ENCODE peak calls at places on chromosomes 6 and 20, in five cellular contexts. X is cardiac muscle cell; D is PC-3; O is fibroblast of pulmonary artery; A is CD8-positive, alpha-beta T cell. L is an unnamed sample.

GRCh38 chr6:140566706-140567330 is 1192.4 kb upstream of the CITED2 start:
- DNase-seq in O (peak; percentile 68), X (peak; percentile 71), D (peak; percentile 22), A (no peak), L (peak; percentile 75)

GRCh38 chr6:155291291-155291690 is 23.0 kb downstream of the TFB1M start:
- DNase-seq in A (no peak), O (no peak), X (no peak), D (no peak), L (no peak)

GRCh38 chr6:85464722-85465150 is 14.9 kb downstream of the NT5E start:
- DNase-seq in X (peak; percentile 57), D (peak; percentile 96), A (no peak), O (peak; percentile 90), L (peak; percentile 96)

GRCh38 chr6:156107514-156108150 is 652.0 kb upstream of the NOX3 start:
- DNase-seq in A (no peak), D (no peak), O (no peak), X (no peak), L (no peak)

GRCh38 chr6:83574783-83575182 is 62.4 kb downstream of the PRSS35 start:
- DNase-seq in X (no peak), D (no peak), O (no peak), A (no peak), L (no peak)

GRCh38 chr6:160919713-160920112 is 71.9 kb upstream of the MAP3K4 start:
- DNase-seq in O (peak; percentile 81), D (peak; percentile 81), X (peak; percentile 84), A (no peak), L (peak; percentile 83)

GRCh38 chr6:78340755-78341154 is 526.6 kb upstream of the IRAK1BP1 start:
- DNase-seq in O (no peak), A (no peak), X (no peak), D (no peak), L (no peak)

GRCh38 chr6:169723991-169724553 is at the start of gene PHF10:
- DNase-seq in O (peak; percentile 21), A (peak; percentile 44), D (no peak), X (peak; percentile 45), L (peak; percentile 62)

GRCh38 chr20:38932457-38933120 is 6.4 kb downstream of the FAM83D start:
- DNase-seq in X (peak; percentile 92), D (no peak), A (no peak), O (peak; percentile 92), L (peak; percentile 73)

GRCh38 chr6:141475269-141475668 is 657.5 kb upstream of the GJE1 start:
- DNase-seq in A (no peak), D (no peak), O (no peak), X (no peak), L (no peak)

GRCh38 chr6:78995946-78996345 is 82.1 kb downstream of the PHIP start:
- DNase-seq in X (peak; percentile 32), O (peak; percentile 38), D (no peak), A (no peak), L (no peak)

GRCh38 chr6:2911171-2911570 is 8.1 kb upstream of the SERPINB9 start:
- DNase-seq in D (no peak), O (no peak), X (no peak), A (no peak), L (no peak)

DNA sequence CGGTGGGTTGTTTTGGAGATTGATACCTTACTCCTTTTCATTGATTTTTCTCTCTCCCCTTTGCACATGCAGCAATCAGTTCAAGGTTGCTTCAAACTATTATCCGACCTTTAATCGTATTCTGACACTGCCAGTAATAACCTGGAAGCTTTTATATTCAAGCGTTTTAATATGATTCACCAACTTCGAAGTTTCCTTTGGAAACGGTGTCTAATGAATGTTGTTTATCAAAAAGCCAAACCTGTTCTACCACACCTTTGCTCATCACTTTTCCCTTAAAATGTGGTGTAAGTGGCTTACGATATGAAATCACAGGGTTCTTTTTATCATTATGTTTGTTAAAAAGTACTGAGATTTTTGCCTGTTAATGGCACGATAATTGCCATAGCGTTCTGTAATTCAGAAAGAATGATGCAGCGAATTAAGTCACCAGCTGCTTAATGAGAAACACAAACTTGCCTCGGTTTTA is 660 bp downstream of the STXBP5 start:
- DNase-seq in A (no peak), X (no peak), O (no peak), D (peak; percentile 50), L (no peak)
- H3K4me3 ChIP-seq in A (peak overlapping the region; percentile 88), X (peak overlapping the region; percentile 95), O (peak overlapping the region; percentile 87), D (peak overlapping the region; percentile 94), L (peak overlapping the region; percentile 90)

GRCh38 chr6:4727671-4728435 is 48.4 kb upstream of the CDYL start:
- DNase-seq in D (peak; percentile 28), X (peak; percentile 10), A (no peak), O (no peak), L (no peak)
- TF ChIP-seq CTCF in D (peak; percentile 16), X (no peak), A (no peak), O (no peak), L (no peak)

GRCh38 chr6:47310131-47310480 is 401 bp upstream of the TNFRSF21 start:
- DNase-seq in A (no peak), X (no peak), D (no peak), O (no peak), L (no peak)
- H3K4me3 ChIP-seq in A (no peak overlapping the region), X (no peak overlapping the region), D (peak overlapping the region; percentile 95), O (no peak overlapping the region), L (peak overlapping the region; percentile 78)

DNA sequence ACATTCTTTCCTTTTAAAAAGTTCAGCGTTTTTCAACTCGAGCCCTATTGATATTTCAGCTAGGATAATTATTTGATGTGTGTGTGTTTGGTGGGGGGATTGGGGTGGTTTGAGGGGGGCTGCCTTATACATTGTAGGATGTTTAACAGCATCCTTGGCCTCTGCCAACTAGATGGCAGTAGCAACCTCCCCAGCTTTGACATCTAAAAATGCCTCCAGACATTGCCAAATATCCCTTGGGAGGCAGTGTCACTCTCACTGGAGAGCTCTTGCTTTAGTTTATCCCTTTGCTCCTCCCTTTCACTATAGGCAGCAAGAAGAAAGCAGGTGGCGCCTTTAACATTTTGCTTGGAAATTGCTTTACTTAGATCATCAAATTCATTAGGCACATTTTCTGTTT is 14.6 kb upstream of the TP53TG5 start:
- DNase-seq in A (no peak), O (no peak), D (peak; percentile 46), X (no peak), L (peak; percentile 21)
- TF ChIP-seq CTCF in A (no peak), O (no peak), D (peak; percentile 57), X (no peak), L (no peak)

DNA sequence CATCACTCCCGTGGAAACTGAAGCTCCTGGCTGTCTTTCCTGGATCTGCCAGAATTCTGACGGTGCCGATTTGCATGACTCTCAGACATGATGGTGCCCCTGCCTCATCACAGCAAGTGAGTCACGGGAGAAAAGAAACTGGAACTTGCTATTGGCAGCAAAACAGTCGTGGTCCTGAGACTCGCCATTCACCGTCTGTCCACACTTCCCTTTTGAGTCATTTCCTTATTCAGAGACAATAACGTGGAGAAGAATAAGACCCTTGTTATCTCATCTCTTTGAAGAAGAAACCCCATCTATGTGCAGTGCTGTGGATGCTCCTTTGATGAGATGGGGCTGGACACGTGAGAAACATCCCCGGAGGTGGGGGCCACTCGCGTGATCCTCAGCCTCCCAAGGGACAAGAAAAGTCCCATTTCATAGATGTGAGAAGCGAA is 4.2 kb downstream of the GPR31 start:
- DNase-seq in X (peak; percentile 48), O (peak; percentile 51), A (no peak), D (peak; percentile 5), L (no peak)
- H3K4me3 ChIP-seq in X (no peak overlapping the region), O (peak overlapping the region; percentile 34), A (peak overlapping the region; percentile 35), D (no peak overlapping the region), L (no peak overlapping the region)

GRCh38 chr6:125787791-125788190 is 3.0 kb upstream of the NCOA7 start:
- DNase-seq in X (peak; percentile 75), D (peak; percentile 11), O (peak; percentile 78), A (no peak), L (peak; percentile 68)
- TF ChIP-seq CTCF in X (peak; percentile 41), D (peak; percentile 31), O (peak; percentile 44), A (no peak), L (peak; percentile 13)

DNA sequence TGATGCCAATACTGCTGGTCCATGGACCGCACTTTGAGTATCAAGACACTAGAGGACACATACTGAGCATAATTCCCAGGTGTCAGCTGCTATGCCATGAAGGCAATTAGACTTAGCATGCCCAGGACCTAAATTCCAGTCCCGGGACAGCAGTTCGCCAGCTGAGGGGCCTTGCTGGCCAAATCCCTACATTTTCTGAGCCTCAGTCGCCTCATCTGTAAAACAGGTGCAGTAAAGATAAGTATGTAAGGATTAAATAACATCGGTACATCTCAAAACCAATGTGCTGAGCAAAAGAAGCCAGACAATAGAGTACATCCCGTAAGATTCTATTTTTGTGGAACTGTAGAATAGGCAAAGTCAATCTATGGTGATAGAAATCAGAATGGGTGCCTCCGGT is 1.0 kb downstream of the BFSP1 start:
- DNase-seq in A (no peak), O (no peak), X (no peak), D (no peak), L (no peak)
- H3K4me3 ChIP-seq in A (no peak overlapping the region), O (no peak overlapping the region), X (no peak overlapping the region), D (peak overlapping the region; percentile 87), L (no peak overlapping the region)

DNA sequence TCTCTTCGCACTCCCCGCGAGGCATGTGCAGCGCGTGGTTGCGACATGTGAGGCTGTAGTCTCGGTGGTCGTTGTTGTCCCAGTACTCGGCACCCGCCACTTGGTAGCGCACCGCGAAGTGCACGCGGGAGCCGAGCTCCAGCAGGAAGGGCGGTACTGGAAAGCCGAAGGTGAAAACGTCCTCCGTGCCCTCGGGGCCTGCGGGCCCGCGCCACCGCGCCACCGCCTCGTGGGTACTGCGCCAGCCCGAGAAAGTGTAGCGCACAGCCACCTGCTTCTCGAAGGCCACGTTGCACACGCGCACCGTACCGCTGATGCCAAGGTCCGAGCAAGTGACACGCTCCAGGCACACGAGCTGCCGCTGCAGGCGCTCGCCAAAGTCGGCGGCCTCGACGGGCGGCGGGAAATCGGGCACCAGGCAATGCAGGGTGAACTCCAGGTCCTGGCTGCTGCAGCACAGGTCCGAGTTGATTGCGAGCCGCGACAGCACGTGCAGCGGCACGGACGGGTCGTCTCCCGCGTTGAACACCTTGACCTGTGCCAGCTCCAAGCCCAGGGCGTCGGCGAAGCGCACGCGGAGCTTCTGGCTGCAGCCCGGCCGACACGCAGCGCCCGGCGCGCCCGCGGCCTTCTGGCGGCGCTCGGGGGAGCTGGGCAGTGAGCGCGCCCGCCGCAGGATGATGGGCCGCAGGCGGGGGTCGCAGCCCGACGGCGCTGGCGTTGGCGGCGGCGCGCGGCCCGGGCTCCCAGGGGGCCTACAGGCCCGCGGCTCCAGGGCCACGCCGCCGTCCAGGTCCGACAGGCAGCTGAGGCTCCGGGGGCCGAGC is 840 bp downstream of the PPP1R3D start:
- DNase-seq in X (no peak), O (peak; percentile 21), A (no peak), D (peak; percentile 21), L (no peak)
- TF ChIP-seq CTCF in X (no peak), O (no peak), A (no peak), D (no peak), L (no peak)

L was measured in foreskin fibroblast.